ENCODE peak calls at places on chromosomes 13 and 19, in eight cellular contexts. One of them, this sample, is unnamed.

GRCh38 chr13:37058801-37059135 is 720 bp downstream of the SUPT20H start:
- DNase-seq in Karpas-422: peak
- DNase-seq in H9: peak
- DNase-seq in stimulated activated naive CD4-positive, alpha-beta T cell: no peak
- DNase-seq in transverse colon: no peak
- DNase-seq in right cardiac atrium: no peak
- DNase-seq in T-helper 17 cell: no peak
- DNase-seq in heart left ventricle: no peak
- DNase-seq in this sample: no peak

GRCh38 chr13:23087884-23088283 is 92.9 kb upstream of the SGCG start:
- DNase-seq in Karpas-422: peak
- DNase-seq in H9: peak
- DNase-seq in stimulated activated naive CD4-positive, alpha-beta T cell: no peak
- DNase-seq in transverse colon: no peak
- DNase-seq in right cardiac atrium: no peak
- DNase-seq in T-helper 17 cell: no peak
- DNase-seq in heart left ventricle: no peak
- DNase-seq in this sample: no peak

GRCh38 chr13:53821632-53822031 is 793.0 kb downstream of the OLFM4 start:
- DNase-seq in Karpas-422: no peak
- DNase-seq in H9: no peak
- DNase-seq in stimulated activated naive CD4-positive, alpha-beta T cell: no peak
- DNase-seq in transverse colon: no peak
- DNase-seq in right cardiac atrium: no peak
- DNase-seq in T-helper 17 cell: no peak
- DNase-seq in heart left ventricle: no peak
- DNase-seq in this sample: no peak

GRCh38 chr13:99289674-99290337 is 17.4 kb downstream of the GPR183 start:
- DNase-seq in Karpas-422: no peak
- DNase-seq in H9: no peak
- DNase-seq in stimulated activated naive CD4-positive, alpha-beta T cell: no peak
- DNase-seq in transverse colon: no peak
- DNase-seq in right cardiac atrium: no peak
- DNase-seq in T-helper 17 cell: no peak
- DNase-seq in heart left ventricle: no peak
- DNase-seq in this sample: no peak

GRCh38 chr19:2716722-2717637 is 4.2 kb downstream of the DIRAS1 start:
- DNase-seq in Karpas-422: no peak
- DNase-seq in H9: no peak
- DNase-seq in stimulated activated naive CD4-positive, alpha-beta T cell: no peak
- DNase-seq in transverse colon: no peak
- DNase-seq in right cardiac atrium: peak
- DNase-seq in T-helper 17 cell: no peak
- DNase-seq in heart left ventricle: no peak
- DNase-seq in this sample: no peak

GRCh38 chr19:10776900-10777650 is 58.9 kb downstream of the TMED1 start:
- DNase-seq in Karpas-422: no peak
- DNase-seq in H9: no peak
- DNase-seq in stimulated activated naive CD4-positive, alpha-beta T cell: no peak
- DNase-seq in transverse colon: peak
- DNase-seq in right cardiac atrium: no peak
- DNase-seq in T-helper 17 cell: no peak
- DNase-seq in heart left ventricle: no peak
- DNase-seq in this sample: no peak

GRCh38 chr13:86581711-86582110 is 782.5 kb upstream of the SLITRK6 start:
- DNase-seq in Karpas-422: no peak
- DNase-seq in H9: no peak
- DNase-seq in stimulated activated naive CD4-positive, alpha-beta T cell: no peak
- DNase-seq in transverse colon: no peak
- DNase-seq in right cardiac atrium: no peak
- DNase-seq in T-helper 17 cell: no peak
- DNase-seq in heart left ventricle: no peak
- DNase-seq in this sample: no peak

GRCh38 chr19:48480151-48480475 is 10.9 kb downstream of the CYTH2 start:
- DNase-seq in Karpas-422: no peak
- DNase-seq in H9: no peak
- DNase-seq in stimulated activated naive CD4-positive, alpha-beta T cell: peak
- DNase-seq in transverse colon: peak
- DNase-seq in right cardiac atrium: peak
- DNase-seq in T-helper 17 cell: no peak
- DNase-seq in heart left ventricle: peak
- DNase-seq in this sample: peak

GRCh38 chr19:46745521-46746280 is at the start of gene FKRP:
- DNase-seq in Karpas-422: peak
- DNase-seq in H9: no peak
- DNase-seq in stimulated activated naive CD4-positive, alpha-beta T cell: peak
- DNase-seq in transverse colon: no peak
- DNase-seq in right cardiac atrium: peak
- DNase-seq in T-helper 17 cell: peak
- DNase-seq in heart left ventricle: peak
- DNase-seq in this sample: peak

GRCh38 chr19:46081928-46082727 is 41.3 kb upstream of the IGFL4 start:
- DNase-seq in Karpas-422: peak
- DNase-seq in H9: peak
- DNase-seq in stimulated activated naive CD4-positive, alpha-beta T cell: no peak
- DNase-seq in transverse colon: no peak
- DNase-seq in right cardiac atrium: no peak
- DNase-seq in T-helper 17 cell: no peak
- DNase-seq in heart left ventricle: no peak
- DNase-seq in this sample: no peak

GRCh38 chr13:42651936-42652641 is 78.1 kb downstream of the TNFSF11 start:
- DNase-seq in Karpas-422: no peak
- DNase-seq in H9: no peak
- DNase-seq in stimulated activated naive CD4-positive, alpha-beta T cell: no peak
- DNase-seq in transverse colon: no peak
- DNase-seq in right cardiac atrium: no peak
- DNase-seq in T-helper 17 cell: no peak
- DNase-seq in heart left ventricle: no peak
- DNase-seq in this sample: no peak

GRCh38 chr13:110412132-110412912 is 105.2 kb downstream of the COL4A2 start:
- DNase-seq in Karpas-422: peak
- DNase-seq in H9: peak
- DNase-seq in stimulated activated naive CD4-positive, alpha-beta T cell: peak
- DNase-seq in transverse colon: peak
- DNase-seq in right cardiac atrium: peak
- DNase-seq in T-helper 17 cell: no peak
- DNase-seq in heart left ventricle: peak
- DNase-seq in this sample: peak

GRCh38 chr13:113657851-113658741 is at the start of gene ATP4B:
- DNase-seq in Karpas-422: no peak
- DNase-seq in H9: no peak
- DNase-seq in stimulated activated naive CD4-positive, alpha-beta T cell: no peak
- DNase-seq in transverse colon: peak
- DNase-seq in right cardiac atrium: peak
- DNase-seq in T-helper 17 cell: no peak
- DNase-seq in heart left ventricle: peak
- DNase-seq in this sample: peak

GRCh38 chr13:27533155-27533643 is 82.8 kb upstream of the MTIF3 start:
- DNase-seq in Karpas-422: peak
- DNase-seq in H9: peak
- DNase-seq in stimulated activated naive CD4-positive, alpha-beta T cell: peak
- DNase-seq in transverse colon: peak
- DNase-seq in right cardiac atrium: peak
- DNase-seq in T-helper 17 cell: peak
- DNase-seq in heart left ventricle: peak
- DNase-seq in this sample: peak

GRCh38 chr19:32720936-32721250 is 1.3 kb downstream of the TDRD12 start:
- DNase-seq in Karpas-422: no peak
- DNase-seq in H9: no peak
- DNase-seq in stimulated activated naive CD4-positive, alpha-beta T cell: no peak
- DNase-seq in transverse colon: no peak
- DNase-seq in right cardiac atrium: peak
- DNase-seq in T-helper 17 cell: no peak
- DNase-seq in heart left ventricle: no peak
- DNase-seq in this sample: no peak

GRCh38 chr13:76762731-76763130 is 123.5 kb downstream of the KCTD12 start:
- DNase-seq in Karpas-422: no peak
- DNase-seq in H9: no peak
- DNase-seq in stimulated activated naive CD4-positive, alpha-beta T cell: no peak
- DNase-seq in transverse colon: no peak
- DNase-seq in right cardiac atrium: no peak
- DNase-seq in T-helper 17 cell: no peak
- DNase-seq in heart left ventricle: no peak
- DNase-seq in this sample: no peak

This sample was measured in left ventricle myocardium inferior.